ENCODE peak calls at places on chromosome 11, in five cellular contexts. N is activated CD8-positive, alpha-beta memory T cell treated with anti-CD3 and anti-CD28 coated beads for 24 hours; L is adrenal gland; T is NCI-H1930; K is LoVo. W is an unnamed sample.

GRCh38 chr11:123601136-123601535 is 53.3 kb downstream of the SCN3B start:
- DNase-seq in T (no peak), K (no peak), L (no peak), N (no peak), W (no peak)

GRCh38 chr11:86099727-86100320 is 30.9 kb upstream of the PICALM start:
- DNase-seq in T (no peak), K (no peak), L (no peak), N (no peak), W (no peak)

GRCh38 chr11:113992459-113993105 is 17.7 kb downstream of the HTR3A start:
- DNase-seq in N (no peak), K (no peak), T (no peak), L (no peak), W (peak)

GRCh38 chr11:45083544-45084087 is 62.8 kb upstream of the PRDM11 start:
- DNase-seq in K (no peak), L (no peak), N (no peak), T (no peak), W (peak)

GRCh38 chr11:64632237-64632636 is 41.2 kb downstream of the SLC22A12 start:
- DNase-seq in L (no peak), K (no peak), N (no peak), T (no peak), W (no peak)

GRCh38 chr11:77141034-77141433 is 13.0 kb downstream of the MYO7A start:
- DNase-seq in L (peak), T (no peak), K (no peak), N (no peak), W (no peak)

GRCh38 chr11:134273317-134273712 is 2.9 kb upstream of the GLB1L3 start:
- DNase-seq in K (no peak), L (no peak), T (no peak), N (no peak), W (no peak)

GRCh38 chr11:3949132-3949531 is 93.7 kb downstream of the STIM1 start:
- DNase-seq in K (no peak), L (no peak), N (no peak), T (no peak), W (no peak)

GRCh38 chr11:19466314-19466713 is 225.6 kb upstream of the E2F8 start:
- DNase-seq in T (no peak), N (no peak), K (no peak), L (no peak), W (no peak)

GRCh38 chr11:129910360-129910759 is 15.0 kb upstream of the NFRKB start:
- DNase-seq in N (no peak), T (no peak), L (no peak), K (no peak), W (no peak)

GRCh38 chr11:128336203-128336602 is 251.2 kb downstream of the ETS1 start:
- DNase-seq in N (no peak), L (peak), T (no peak), K (no peak), W (peak)

GRCh38 chr11:111059726-111060125 is 185.8 kb upstream of the POU2AF2 start:
- DNase-seq in L (no peak), T (no peak), N (no peak), K (no peak), W (no peak)

W was measured in BE2C.